ENCODE peak calls at places on chromosomes 4 and X, in four cellular contexts. P, B, D and A are unnamed samples.

GRCh38 chr4:159503243-159503642 is 400.4 kb downstream of the RAPGEF2 start:
- DNase-seq in P (no peak), B (no peak), D (no peak), A (no peak)

GRCh38 chr4:121219222-121219621 is 55.1 kb upstream of the TNIP3 start:
- DNase-seq in P (peak; percentile 2), B (no peak), D (no peak), A (no peak)

GRCh38 chrX:70554081-70554480 is 109.4 kb downstream of the DLG3 start:
- DNase-seq in P (peak; percentile 28), B (peak; percentile 9), D (no peak), A (no peak)

GRCh38 chrX:43436497-43436896 is 219.6 kb upstream of the MAOA start:
- DNase-seq in P (no peak), B (no peak), D (no peak), A (no peak)

GRCh38 chrX:39616098-39616729 is 481.5 kb downstream of the BCOR start:
- DNase-seq in P (no peak), B (no peak), D (peak; percentile 24), A (no peak)

GRCh38 chr4:179398414-179398813 is 1956.2 kb upstream of the AGA start:
- DNase-seq in P (no peak), B (no peak), D (no peak), A (no peak)

GRCh38 chr4:70927502-70928139 is 25.5 kb downstream of the MOB1B start:
- DNase-seq in P (no peak), B (no peak), D (no peak), A (no peak)

GRCh38 chr4:88514557-88515511 is 8.7 kb downstream of the PYURF start:
- DNase-seq in P (no peak), B (no peak), D (no peak), A (no peak)

GRCh38 chr4:87502580-87503238 is 26.5 kb downstream of the SPARCL1 start:
- DNase-seq in P (peak; percentile 23), B (peak; percentile 73), D (no peak), A (no peak)

GRCh38 chr4:105140684-105141490 is 5.8 kb upstream of the TET2 start:
- DNase-seq in P (no peak), B (peak; percentile 50), D (no peak), A (peak; percentile 66)

GRCh38 chr4:26820346-26820745 is 40.3 kb upstream of the STIM2 start:
- DNase-seq in P (no peak), B (no peak), D (no peak), A (no peak)

GRCh38 chr4:143335979-143336827 is 473 bp upstream of the GAB1 start:
- DNase-seq in P (peak; percentile 90), B (peak; percentile 93), D (no peak), A (peak; percentile 75)

GRCh38 chrX:23271011-23271410 is 63.6 kb upstream of the PTCHD1 start:
- DNase-seq in P (no peak), B (no peak), D (no peak), A (no peak)

GRCh38 chrX:148020329-148020728 is 39.2 kb downstream of the FMR1NB start:
- DNase-seq in P (no peak), B (no peak), D (no peak), A (no peak)

GRCh38 chrX:25144043-25144940 is 128.5 kb upstream of the ARX start:
- DNase-seq in P (peak; percentile 64), B (peak; percentile 43), D (no peak), A (peak; percentile 52)

GRCh38 chrX:129403974-129404669 is 119.2 kb downstream of the SMARCA1 start:
- DNase-seq in P (no peak), B (no peak), D (no peak), A (no peak)

GRCh38 chr4:85512446-85513205 is 37.7 kb downstream of the ARHGAP24 start:
- DNase-seq in P (no peak), B (no peak), D (no peak), A (no peak)

GRCh38 chr4:98627883-98628282 is 30.5 kb downstream of the TSPAN5 start:
- DNase-seq in P (peak; percentile 81), B (peak; percentile 64), D (no peak), A (no peak)

GRCh38 chrX:28576117-28576516 is 11.1 kb upstream of the IL1RAPL1 start:
- DNase-seq in P (no peak), B (no peak), D (no peak), A (no peak)

GRCh38 chr4:156642161-156642560 is 329.4 kb downstream of the PDGFC start:
- DNase-seq in P (no peak), B (no peak), D (no peak), A (no peak)

GRCh38 chr4:168723020-168723419 is 226.2 kb downstream of the PALLD start:
- DNase-seq in P (peak; percentile 75), B (peak; percentile 61), D (no peak), A (no peak)

GRCh38 chr4:173411106-173411703 is 12.3 kb upstream of the SCRG1 start:
- DNase-seq in P (no peak), B (no peak), D (no peak), A (no peak)

GRCh38 chr4:8558080-8558960 is 21.9 kb upstream of the GPR78 start:
- DNase-seq in P (no peak), B (no peak), D (no peak), A (no peak)

GRCh38 chr4:101356928-101357327 is 9.6 kb upstream of the PPP3CA start:
- DNase-seq in P (peak; percentile 95), B (peak; percentile 75), D (no peak), A (no peak)

GRCh38 chrX:117990438-117990837 is 126.2 kb downstream of the KLHL13 start:
- DNase-seq in P (peak; percentile 88), B (no peak), D (no peak), A (no peak)

GRCh38 chr4:143375326-143376073 is 38.8 kb downstream of the GAB1 start:
- DNase-seq in P (no peak), B (peak; percentile 58), D (no peak), A (peak; percentile 57)

GRCh38 chr4:911871-912490 is 20.1 kb downstream of the GAK start:
- DNase-seq in P (no peak), B (no peak), D (no peak), A (no peak)

GRCh38 chr4:119589165-119589564 is 39.4 kb downstream of the PDE5A start:
- DNase-seq in P (peak; percentile 60), B (no peak), D (no peak), A (no peak)

GRCh38 chr4:40990202-40990898 is 224.0 kb downstream of the APBB2 start:
- DNase-seq in P (peak; percentile 97), B (peak; percentile 84), D (peak; percentile 53), A (no peak)

GRCh38 chrX:85544609-85545008 is 165.1 kb upstream of the POF1B start:
- DNase-seq in P (no peak), B (no peak), D (no peak), A (no peak)

GRCh38 chr4:165877291-165877690 is 4.3 kb downstream of the TLL1 start:
- DNase-seq in P (no peak), B (no peak), D (no peak), A (no peak)

GRCh38 chr4:7658297-7659204 is 223.8 kb upstream of the PSAPL1 start:
- DNase-seq in P (peak; percentile 79), B (no peak), D (no peak), A (no peak)

GRCh38 chr4:185833055-185833598 is 21.1 kb upstream of the SORBS2 start:
- DNase-seq in P (peak; percentile 21), B (peak; percentile 92), D (no peak), A (no peak)

GRCh38 chr4:123351713-123352112 is 44.9 kb upstream of the SPRY1 start:
- DNase-seq in P (no peak), B (no peak), D (no peak), A (no peak)

GRCh38 chr4:186901850-186902249 is 178.2 kb upstream of the FAT1 start:
- DNase-seq in P (no peak), B (no peak), D (no peak), A (no peak)

GRCh38 chr4:87230806-87231205 is 10.4 kb upstream of the KLHL8 start:
- DNase-seq in P (no peak), B (no peak), D (no peak), A (no peak)

GRCh38 chr4:87150498-87151261 is 69.7 kb downstream of the KLHL8 start:
- DNase-seq in P (peak; percentile 71), B (peak; percentile 87), D (peak; percentile 35), A (peak; percentile 51)

GRCh38 chrX:34197946-34198345 is 65.8 kb upstream of the FAM47A start:
- DNase-seq in P (no peak), B (no peak), D (no peak), A (no peak)

GRCh38 chrX:149506349-149506748 is 1.2 kb upstream of the IDS start:
- DNase-seq in P (no peak), B (no peak), D (no peak), A (no peak)

DNA sequence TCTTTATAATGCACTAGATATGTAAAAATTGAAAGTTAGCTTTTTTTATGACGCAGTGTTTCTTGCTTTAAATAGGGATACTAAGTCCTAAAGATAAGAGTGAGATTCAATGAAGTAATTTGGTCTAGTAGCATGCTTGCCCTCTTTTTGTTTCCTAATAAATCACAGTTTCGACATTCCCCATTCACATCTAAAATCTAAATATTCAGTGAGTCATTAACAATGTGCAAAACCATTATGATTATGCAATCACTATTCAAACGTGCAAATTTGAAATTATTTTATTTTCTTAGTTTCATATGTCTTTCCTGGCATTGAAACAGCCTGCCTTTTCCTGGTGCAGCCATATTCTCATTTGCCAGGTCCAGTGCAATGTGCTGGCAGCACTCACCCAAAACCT is 1350.5 kb upstream of the PABPC4L start:
- DNase-seq in P (no peak), B (no peak), D (no peak), A (no peak)
- TF ChIP-seq FOS in P (no peak), B (no peak), D (no peak), A (no peak)

GRCh38 chrX:119516157-119516702 is 48.0 kb downstream of the SLC25A5 start:
- DNase-seq in P (peak; percentile 69), B (peak; percentile 67), D (peak; percentile 39), A (peak; percentile 72)
- TF ChIP-seq FOS in P (no peak), B (no peak), D (no peak), A (no peak)

GRCh38 chrX:15299945-15300851 is 15.2 kb downstream of the ASB11 start:
- DNase-seq in P (peak; percentile 30), B (peak; percentile 53), D (no peak), A (peak; percentile 16)
- TF ChIP-seq FOS in P (no peak), B (no peak), D (no peak), A (no peak)

DNA sequence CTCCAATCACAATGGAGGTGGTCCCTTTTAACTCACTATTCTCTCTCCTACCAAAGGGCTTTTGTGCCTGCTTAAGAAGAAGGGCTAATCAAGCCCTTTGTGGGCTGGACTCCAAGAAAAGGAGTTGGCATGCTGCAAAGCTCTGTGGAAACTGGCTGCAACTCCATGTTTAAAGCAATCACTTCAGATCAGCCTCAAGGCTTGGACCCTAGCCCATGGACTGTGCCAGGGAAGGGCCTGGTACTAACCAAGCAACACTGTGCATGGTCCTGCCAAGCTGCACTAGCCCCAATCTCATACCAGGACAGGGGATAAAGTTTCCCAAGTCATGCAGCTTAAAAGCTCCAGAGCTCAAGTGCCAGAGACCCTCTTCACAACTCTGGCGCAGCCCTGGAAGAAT is 86.7 kb downstream of the ATP8A1 start:
- DNase-seq in P (no peak), B (no peak), D (no peak), A (no peak)
- TF ChIP-seq FOS in P (no peak), B (no peak), D (no peak), A (no peak)